ENCODE peak calls at places on chromosomes 7 and 10, in six cellular contexts. D is CD8-positive, alpha-beta memory T cell; O is transverse colon; C is T-cell; U is posterior vena cava; P is NCI-H345. Y is an unnamed sample.

GRCh38 chr7:70355591-70356323 is 757.5 kb downstream of the AUTS2 start:
- DNase-seq in P (peak), C (no peak), U (no peak), O (no peak), D (no peak), Y (peak)

GRCh38 chr7:107830410-107830809 is 27.4 kb upstream of the SLC26A3 start:
- DNase-seq in C (no peak), D (no peak), P (no peak), O (no peak), U (no peak), Y (no peak)

GRCh38 chr10:129919358-129919757 is 44.7 kb downstream of the EBF3 start:
- DNase-seq in O (no peak), C (no peak), P (no peak), D (no peak), U (peak), Y (no peak)

GRCh38 chr7:42661312-42661711 is 250.6 kb downstream of the C7orf25 start:
- DNase-seq in D (no peak), U (no peak), O (no peak), C (no peak), P (no peak), Y (no peak)

GRCh38 chr7:91239171-91239604 is 25.0 kb upstream of the FZD1 start:
- DNase-seq in D (no peak), U (no peak), P (no peak), O (no peak), C (no peak), Y (no peak)

GRCh38 chr7:33981686-33982424 is 76.5 kb downstream of the BMPER start:
- DNase-seq in U (no peak), O (no peak), C (no peak), D (no peak), P (no peak), Y (no peak)

GRCh38 chr7:102009628-102010027 is 192.2 kb downstream of the CUX1 start:
- DNase-seq in O (no peak), D (no peak), U (no peak), C (no peak), P (no peak), Y (no peak)

GRCh38 chr10:110837418-110838120 is 34.2 kb upstream of the PDCD4 start:
- DNase-seq in D (no peak), O (peak), P (no peak), C (no peak), U (no peak), Y (no peak)

GRCh38 chr10:4202936-4203335 is 417.9 kb upstream of the KLF6 start:
- DNase-seq in C (no peak), P (no peak), O (no peak), U (no peak), D (no peak), Y (no peak)

GRCh38 chr7:156751319-156751718 is 110.7 kb downstream of the RNF32 start:
- DNase-seq in D (no peak), C (no peak), U (no peak), P (no peak), O (no peak), Y (no peak)

GRCh38 chr7:32611700-32612099 is 116.4 kb downstream of the AVL9 start:
- DNase-seq in D (no peak), P (no peak), U (no peak), C (no peak), O (no peak), Y (no peak)

GRCh38 chr7:7681191-7681935 is 37.0 kb downstream of the RPA3 start:
- DNase-seq in C (peak), O (peak), P (peak), U (no peak), D (peak), Y (peak)

GRCh38 chr10:81953420-81953819 is 78.4 kb downstream of the NRG3 start:
- DNase-seq in P (no peak), D (no peak), U (no peak), O (no peak), C (no peak), Y (no peak)

GRCh38 chr7:4836206-4836661 is 25.6 kb downstream of the PAPOLB start:
- DNase-seq in U (peak), D (no peak), O (no peak), P (no peak), C (no peak), Y (no peak)

GRCh38 chr10:58818889-58819288 is 306.2 kb downstream of the BICC1 start:
- DNase-seq in P (peak), U (no peak), O (no peak), D (no peak), C (no peak), Y (no peak)

GRCh38 chr10:86964847-86965190 is 3.5 kb upstream of the ADIRF start:
- DNase-seq in U (peak), C (no peak), P (no peak), D (no peak), O (no peak), Y (no peak)

GRCh38 chr7:18693401-18693800 is 197.9 kb downstream of the HDAC9 start:
- DNase-seq in D (no peak), P (no peak), U (no peak), O (no peak), C (no peak), Y (no peak)

GRCh38 chr10:63935705-63936104 is 414.5 kb downstream of the REEP3 start:
- DNase-seq in C (no peak), O (no peak), D (no peak), P (no peak), U (no peak), Y (no peak)

GRCh38 chr10:125375210-125375609 is 214.8 kb upstream of the CTBP2 start:
- DNase-seq in U (no peak), C (no peak), D (no peak), P (no peak), O (no peak), Y (no peak)

GRCh38 chr7:104231054-104232046 is 23.5 kb upstream of the ORC5 start:
- DNase-seq in U (peak), O (peak), C (no peak), D (peak), P (peak), Y (peak)

GRCh38 chr10:44263771-44264170 is 121.1 kb downstream of the CXCL12 start:
- DNase-seq in C (no peak), O (no peak), U (no peak), D (no peak), P (no peak), Y (no peak)

GRCh38 chr10:97882142-97883091 is 32.8 kb downstream of the GOLGA7B start:
- DNase-seq in D (no peak), O (no peak), C (no peak), U (peak), P (no peak), Y (no peak)

GRCh38 chr7:16422100-16422430 is 727 bp upstream of the CRPPA start:
- DNase-seq in U (no peak), P (no peak), O (no peak), D (no peak), C (no peak), Y (no peak)

GRCh38 chr10:46254467-46254866 is 32.3 kb upstream of the ANTXRL start:
- DNase-seq in O (no peak), D (no peak), P (no peak), C (no peak), U (peak), Y (no peak)

GRCh38 chr7:101970047-101970585 is 152.7 kb downstream of the CUX1 start:
- DNase-seq in D (no peak), O (no peak), C (no peak), U (peak), P (no peak), Y (no peak)

GRCh38 chr7:1055491-1056005 is 11.2 kb downstream of the GPR146 start:
- DNase-seq in P (no peak), D (no peak), U (no peak), O (no peak), C (no peak), Y (no peak)

GRCh38 chr7:95476072-95476845 is 9.5 kb upstream of the ASB4 start:
- DNase-seq in P (no peak), O (no peak), U (no peak), C (no peak), D (no peak), Y (peak)

GRCh38 chr10:75400769-75401568 is 595 bp downstream of the ZNF503 start:
- DNase-seq in C (no peak), P (peak), D (no peak), O (peak), U (peak), Y (peak)

GRCh38 chr10:21516270-21517131 is 9.0 kb downstream of the SKIDA1 start:
- DNase-seq in O (peak), U (peak), C (no peak), P (peak), D (peak), Y (no peak)

GRCh38 chr10:132062641-132063390 is 2.9 kb upstream of the JAKMIP3 start:
- DNase-seq in P (no peak), O (no peak), C (no peak), U (peak), D (no peak), Y (no peak)

GRCh38 chr10:93254180-93254847 is 180.6 kb downstream of the CYP26A1 start:
- DNase-seq in C (no peak), P (no peak), D (no peak), U (no peak), O (no peak), Y (no peak)

GRCh38 chr7:147053761-147054160 is 937.2 kb downstream of the CNTNAP2 start:
- DNase-seq in O (no peak), P (no peak), C (no peak), U (no peak), D (no peak), Y (no peak)

GRCh38 chr7:79403879-79404278 is 49.6 kb downstream of the MAGI2 start:
- DNase-seq in P (peak), D (no peak), U (no peak), C (no peak), O (no peak), Y (no peak)

GRCh38 chr10:70728328-70728727 is 56.0 kb downstream of the ADAMTS14 start:
- DNase-seq in O (no peak), C (no peak), P (no peak), U (no peak), D (no peak), Y (no peak)

GRCh38 chr7:111660478-111660877 is 98.2 kb upstream of the IMMP2L start:
- DNase-seq in C (no peak), D (no peak), O (no peak), U (no peak), P (no peak), Y (no peak)

GRCh38 chr10:47247190-47248059 is 52.6 kb upstream of the GDF10 start:
- DNase-seq in P (no peak), U (no peak), D (no peak), O (peak), C (no peak), Y (no peak)

GRCh38 chr7:45680776-45681175 is 106.6 kb downstream of the ADCY1 start:
- DNase-seq in D (no peak), C (no peak), P (no peak), O (no peak), U (peak), Y (no peak)

GRCh38 chr10:24851595-24851994 is 100.8 kb downstream of the PRTFDC1 start:
- DNase-seq in P (peak), O (peak), C (peak), U (no peak), D (no peak), Y (peak)

GRCh38 chr10:29761916-29762315 is 127.1 kb upstream of the SVIL start:
- DNase-seq in U (no peak), D (no peak), P (no peak), O (no peak), C (no peak), Y (no peak)

GRCh38 chr7:84422790-84423189 is 228.2 kb upstream of the SEMA3A start:
- DNase-seq in O (no peak), U (no peak), P (no peak), C (no peak), D (no peak), Y (no peak)